ENCODE peak calls at places on chromosomes 13 and 19, in ten cellular contexts. One of them, this sample, is unnamed.

GRCh38 chr19:27775395-27775794 is 1437.6 kb downstream of the UQCRFS1 start:
- DNase-seq in A549: no peak
- DNase-seq in activated CD8-positive, alpha-beta T cell treated with anti-CD3 and anti-CD28 coated beads, Interleukin-2, amount 10 ng/mL, durations not matched to agents 7 days and 5 days: no peak
- DNase-seq in foreskin keratinocyte: no peak
- DNase-seq in ascending aorta: no peak
- DNase-seq in stimulated activated CD8-positive, alpha-beta memory T cell treated with anti-CD3 and anti-CD28 coated beads, Interleukin-15, amount 100 ng/mL, for 24 hours: no peak
- DNase-seq in Kasumi-1: no peak
- DNase-seq in Calu3: no peak
- DNase-seq in AG04450: no peak
- DNase-seq in fibroblast of pulmonary artery: no peak
- DNase-seq in this sample: no peak

GRCh38 chr19:12858041-12858928 is 20.0 kb downstream of the MAST1 start:
- DNase-seq in AG04450: no peak
- DNase-seq in stimulated activated CD8-positive, alpha-beta memory T cell treated with anti-CD3 and anti-CD28 coated beads, Interleukin-15, amount 100 ng/mL, for 24 hours: no peak
- DNase-seq in foreskin keratinocyte: no peak
- DNase-seq in ascending aorta: no peak
- DNase-seq in Calu3: no peak
- DNase-seq in A549: no peak
- DNase-seq in activated CD8-positive, alpha-beta T cell treated with anti-CD3 and anti-CD28 coated beads, Interleukin-2, amount 10 ng/mL, durations not matched to agents 7 days and 5 days: no peak
- DNase-seq in fibroblast of pulmonary artery: no peak
- DNase-seq in Kasumi-1: no peak
- DNase-seq in this sample: no peak

GRCh38 chr19:46000497-46001246 is 5.4 kb downstream of the CCDC61 start:
- DNase-seq in AG04450: no peak
- DNase-seq in fibroblast of pulmonary artery: no peak
- DNase-seq in foreskin keratinocyte: no peak
- DNase-seq in A549: no peak
- DNase-seq in activated CD8-positive, alpha-beta T cell treated with anti-CD3 and anti-CD28 coated beads, Interleukin-2, amount 10 ng/mL, durations not matched to agents 7 days and 5 days: peak
- DNase-seq in stimulated activated CD8-positive, alpha-beta memory T cell treated with anti-CD3 and anti-CD28 coated beads, Interleukin-15, amount 100 ng/mL, for 24 hours: no peak
- DNase-seq in Kasumi-1: no peak
- DNase-seq in Calu3: no peak
- DNase-seq in ascending aorta: no peak
- DNase-seq in this sample: no peak

GRCh38 chr19:6276447-6276846 is 3.3 kb downstream of the MLLT1 start:
- DNase-seq in fibroblast of pulmonary artery: peak
- DNase-seq in activated CD8-positive, alpha-beta T cell treated with anti-CD3 and anti-CD28 coated beads, Interleukin-2, amount 10 ng/mL, durations not matched to agents 7 days and 5 days: no peak
- DNase-seq in Calu3: no peak
- DNase-seq in ascending aorta: peak
- DNase-seq in AG04450: no peak
- DNase-seq in A549: no peak
- DNase-seq in Kasumi-1: no peak
- DNase-seq in foreskin keratinocyte: no peak
- DNase-seq in stimulated activated CD8-positive, alpha-beta memory T cell treated with anti-CD3 and anti-CD28 coated beads, Interleukin-15, amount 100 ng/mL, for 24 hours: no peak
- DNase-seq in this sample: peak

GRCh38 chr13:41411536-41411935 is 45.8 kb upstream of the RGCC start:
- DNase-seq in activated CD8-positive, alpha-beta T cell treated with anti-CD3 and anti-CD28 coated beads, Interleukin-2, amount 10 ng/mL, durations not matched to agents 7 days and 5 days: no peak
- DNase-seq in ascending aorta: no peak
- DNase-seq in foreskin keratinocyte: no peak
- DNase-seq in stimulated activated CD8-positive, alpha-beta memory T cell treated with anti-CD3 and anti-CD28 coated beads, Interleukin-15, amount 100 ng/mL, for 24 hours: no peak
- DNase-seq in Calu3: peak
- DNase-seq in Kasumi-1: peak
- DNase-seq in fibroblast of pulmonary artery: peak
- DNase-seq in A549: no peak
- DNase-seq in AG04450: peak
- DNase-seq in this sample: peak

GRCh38 chr13:80235559-80236296 is 105.2 kb downstream of the SPRY2 start:
- DNase-seq in ascending aorta: no peak
- DNase-seq in activated CD8-positive, alpha-beta T cell treated with anti-CD3 and anti-CD28 coated beads, Interleukin-2, amount 10 ng/mL, durations not matched to agents 7 days and 5 days: no peak
- DNase-seq in Calu3: peak
- DNase-seq in Kasumi-1: no peak
- DNase-seq in AG04450: no peak
- DNase-seq in stimulated activated CD8-positive, alpha-beta memory T cell treated with anti-CD3 and anti-CD28 coated beads, Interleukin-15, amount 100 ng/mL, for 24 hours: no peak
- DNase-seq in A549: no peak
- DNase-seq in foreskin keratinocyte: peak
- DNase-seq in fibroblast of pulmonary artery: peak
- DNase-seq in this sample: no peak

GRCh38 chr19:7550987-7551761 is 15.7 kb downstream of the PNPLA6 start:
- DNase-seq in foreskin keratinocyte: no peak
- DNase-seq in AG04450: no peak
- DNase-seq in activated CD8-positive, alpha-beta T cell treated with anti-CD3 and anti-CD28 coated beads, Interleukin-2, amount 10 ng/mL, durations not matched to agents 7 days and 5 days: peak
- DNase-seq in ascending aorta: peak
- DNase-seq in Calu3: no peak
- DNase-seq in fibroblast of pulmonary artery: peak
- DNase-seq in A549: no peak
- DNase-seq in stimulated activated CD8-positive, alpha-beta memory T cell treated with anti-CD3 and anti-CD28 coated beads, Interleukin-15, amount 100 ng/mL, for 24 hours: no peak
- DNase-seq in Kasumi-1: peak
- DNase-seq in this sample: peak

GRCh38 chr13:27578121-27579030 is 42.0 kb downstream of the LNX2 start:
- DNase-seq in A549: peak
- DNase-seq in activated CD8-positive, alpha-beta T cell treated with anti-CD3 and anti-CD28 coated beads, Interleukin-2, amount 10 ng/mL, durations not matched to agents 7 days and 5 days: no peak
- DNase-seq in AG04450: no peak
- DNase-seq in stimulated activated CD8-positive, alpha-beta memory T cell treated with anti-CD3 and anti-CD28 coated beads, Interleukin-15, amount 100 ng/mL, for 24 hours: no peak
- DNase-seq in Calu3: no peak
- DNase-seq in ascending aorta: no peak
- DNase-seq in fibroblast of pulmonary artery: peak
- DNase-seq in foreskin keratinocyte: peak
- DNase-seq in Kasumi-1: no peak
- DNase-seq in this sample: no peak

GRCh38 chr19:36483653-36484052 is 5.7 kb downstream of the ZNF566 start:
- DNase-seq in foreskin keratinocyte: no peak
- DNase-seq in Calu3: no peak
- DNase-seq in AG04450: no peak
- DNase-seq in fibroblast of pulmonary artery: no peak
- DNase-seq in A549: no peak
- DNase-seq in ascending aorta: no peak
- DNase-seq in Kasumi-1: peak
- DNase-seq in stimulated activated CD8-positive, alpha-beta memory T cell treated with anti-CD3 and anti-CD28 coated beads, Interleukin-15, amount 100 ng/mL, for 24 hours: no peak
- DNase-seq in activated CD8-positive, alpha-beta T cell treated with anti-CD3 and anti-CD28 coated beads, Interleukin-2, amount 10 ng/mL, durations not matched to agents 7 days and 5 days: no peak
- DNase-seq in this sample: peak

GRCh38 chr19:34474233-34474989 is 7.1 kb upstream of the WTIP start:
- DNase-seq in stimulated activated CD8-positive, alpha-beta memory T cell treated with anti-CD3 and anti-CD28 coated beads, Interleukin-15, amount 100 ng/mL, for 24 hours: no peak
- DNase-seq in fibroblast of pulmonary artery: peak
- DNase-seq in ascending aorta: no peak
- DNase-seq in Kasumi-1: no peak
- DNase-seq in AG04450: no peak
- DNase-seq in activated CD8-positive, alpha-beta T cell treated with anti-CD3 and anti-CD28 coated beads, Interleukin-2, amount 10 ng/mL, durations not matched to agents 7 days and 5 days: no peak
- DNase-seq in foreskin keratinocyte: no peak
- DNase-seq in A549: no peak
- DNase-seq in Calu3: no peak
- DNase-seq in this sample: no peak

GRCh38 chr13:75186384-75186783 is 295.6 kb downstream of the TBC1D4 start:
- DNase-seq in A549: no peak
- DNase-seq in AG04450: no peak
- DNase-seq in ascending aorta: no peak
- DNase-seq in fibroblast of pulmonary artery: peak
- DNase-seq in foreskin keratinocyte: no peak
- DNase-seq in Calu3: no peak
- DNase-seq in activated CD8-positive, alpha-beta T cell treated with anti-CD3 and anti-CD28 coated beads, Interleukin-2, amount 10 ng/mL, durations not matched to agents 7 days and 5 days: no peak
- DNase-seq in Kasumi-1: no peak
- DNase-seq in stimulated activated CD8-positive, alpha-beta memory T cell treated with anti-CD3 and anti-CD28 coated beads, Interleukin-15, amount 100 ng/mL, for 24 hours: no peak
- DNase-seq in this sample: no peak

GRCh38 chr13:71677114-71677513 is 189.9 kb downstream of the DACH1 start:
- DNase-seq in A549: no peak
- DNase-seq in stimulated activated CD8-positive, alpha-beta memory T cell treated with anti-CD3 and anti-CD28 coated beads, Interleukin-15, amount 100 ng/mL, for 24 hours: no peak
- DNase-seq in fibroblast of pulmonary artery: no peak
- DNase-seq in ascending aorta: no peak
- DNase-seq in foreskin keratinocyte: no peak
- DNase-seq in AG04450: no peak
- DNase-seq in Kasumi-1: no peak
- DNase-seq in Calu3: no peak
- DNase-seq in activated CD8-positive, alpha-beta T cell treated with anti-CD3 and anti-CD28 coated beads, Interleukin-2, amount 10 ng/mL, durations not matched to agents 7 days and 5 days: no peak
- DNase-seq in this sample: no peak

GRCh38 chr19:12828494-12828893 is 5.9 kb downstream of the RTBDN start:
- DNase-seq in A549: no peak
- DNase-seq in activated CD8-positive, alpha-beta T cell treated with anti-CD3 and anti-CD28 coated beads, Interleukin-2, amount 10 ng/mL, durations not matched to agents 7 days and 5 days: peak
- DNase-seq in foreskin keratinocyte: no peak
- DNase-seq in ascending aorta: no peak
- DNase-seq in fibroblast of pulmonary artery: peak
- DNase-seq in Calu3: peak
- DNase-seq in stimulated activated CD8-positive, alpha-beta memory T cell treated with anti-CD3 and anti-CD28 coated beads, Interleukin-15, amount 100 ng/mL, for 24 hours: no peak
- DNase-seq in Kasumi-1: peak
- DNase-seq in AG04450: no peak
- DNase-seq in this sample: peak

GRCh38 chr13:52845766-52846566 is 2.5 kb downstream of the PCDH8 start:
- DNase-seq in A549: no peak
- DNase-seq in fibroblast of pulmonary artery: peak
- DNase-seq in activated CD8-positive, alpha-beta T cell treated with anti-CD3 and anti-CD28 coated beads, Interleukin-2, amount 10 ng/mL, durations not matched to agents 7 days and 5 days: peak
- DNase-seq in AG04450: no peak
- DNase-seq in Kasumi-1: no peak
- DNase-seq in Calu3: no peak
- DNase-seq in stimulated activated CD8-positive, alpha-beta memory T cell treated with anti-CD3 and anti-CD28 coated beads, Interleukin-15, amount 100 ng/mL, for 24 hours: no peak
- DNase-seq in ascending aorta: no peak
- DNase-seq in foreskin keratinocyte: no peak
- DNase-seq in this sample: no peak

GRCh38 chr19:33982706-33983105 is 186.0 kb downstream of the KCTD15 start:
- DNase-seq in Kasumi-1: no peak
- DNase-seq in activated CD8-positive, alpha-beta T cell treated with anti-CD3 and anti-CD28 coated beads, Interleukin-2, amount 10 ng/mL, durations not matched to agents 7 days and 5 days: no peak
- DNase-seq in Calu3: no peak
- DNase-seq in fibroblast of pulmonary artery: no peak
- DNase-seq in A549: no peak
- DNase-seq in stimulated activated CD8-positive, alpha-beta memory T cell treated with anti-CD3 and anti-CD28 coated beads, Interleukin-15, amount 100 ng/mL, for 24 hours: no peak
- DNase-seq in ascending aorta: no peak
- DNase-seq in foreskin keratinocyte: no peak
- DNase-seq in AG04450: no peak
- DNase-seq in this sample: no peak

GRCh38 chr13:76822691-76823267 is 63.4 kb downstream of the KCTD12 start:
- DNase-seq in foreskin keratinocyte: peak
- DNase-seq in activated CD8-positive, alpha-beta T cell treated with anti-CD3 and anti-CD28 coated beads, Interleukin-2, amount 10 ng/mL, durations not matched to agents 7 days and 5 days: no peak
- DNase-seq in A549: no peak
- DNase-seq in Kasumi-1: peak
- DNase-seq in Calu3: no peak
- DNase-seq in AG04450: no peak
- DNase-seq in ascending aorta: no peak
- DNase-seq in fibroblast of pulmonary artery: peak
- DNase-seq in stimulated activated CD8-positive, alpha-beta memory T cell treated with anti-CD3 and anti-CD28 coated beads, Interleukin-15, amount 100 ng/mL, for 24 hours: no peak
- DNase-seq in this sample: peak

GRCh38 chr13:93502071-93502470 is 275.5 kb downstream of the GPC6 start:
- DNase-seq in Calu3: no peak
- DNase-seq in Kasumi-1: no peak
- DNase-seq in foreskin keratinocyte: no peak
- DNase-seq in stimulated activated CD8-positive, alpha-beta memory T cell treated with anti-CD3 and anti-CD28 coated beads, Interleukin-15, amount 100 ng/mL, for 24 hours: no peak
- DNase-seq in AG04450: no peak
- DNase-seq in activated CD8-positive, alpha-beta T cell treated with anti-CD3 and anti-CD28 coated beads, Interleukin-2, amount 10 ng/mL, durations not matched to agents 7 days and 5 days: no peak
- DNase-seq in ascending aorta: no peak
- DNase-seq in A549: no peak
- DNase-seq in fibroblast of pulmonary artery: no peak
- DNase-seq in this sample: no peak

GRCh38 chr19:7947939-7948338 is 4.5 kb upstream of the TIMM44 start:
- DNase-seq in AG04450: no peak
- DNase-seq in A549: no peak
- DNase-seq in Kasumi-1: no peak
- DNase-seq in Calu3: no peak
- DNase-seq in activated CD8-positive, alpha-beta T cell treated with anti-CD3 and anti-CD28 coated beads, Interleukin-2, amount 10 ng/mL, durations not matched to agents 7 days and 5 days: no peak
- DNase-seq in foreskin keratinocyte: peak
- DNase-seq in ascending aorta: no peak
- DNase-seq in stimulated activated CD8-positive, alpha-beta memory T cell treated with anti-CD3 and anti-CD28 coated beads, Interleukin-15, amount 100 ng/mL, for 24 hours: no peak
- DNase-seq in fibroblast of pulmonary artery: peak
- DNase-seq in this sample: no peak

GRCh38 chr19:13154911-13155471 is 4.8 kb downstream of the IER2 start:
- DNase-seq in AG04450: no peak
- DNase-seq in Calu3: peak
- DNase-seq in Kasumi-1: peak
- DNase-seq in A549: no peak
- DNase-seq in fibroblast of pulmonary artery: peak
- DNase-seq in ascending aorta: peak
- DNase-seq in stimulated activated CD8-positive, alpha-beta memory T cell treated with anti-CD3 and anti-CD28 coated beads, Interleukin-15, amount 100 ng/mL, for 24 hours: no peak
- DNase-seq in activated CD8-positive, alpha-beta T cell treated with anti-CD3 and anti-CD28 coated beads, Interleukin-2, amount 10 ng/mL, durations not matched to agents 7 days and 5 days: peak
- DNase-seq in foreskin keratinocyte: no peak
- DNase-seq in this sample: peak

GRCh38 chr13:73938375-73939070 is 195.7 kb downstream of the KLF12 start:
- DNase-seq in stimulated activated CD8-positive, alpha-beta memory T cell treated with anti-CD3 and anti-CD28 coated beads, Interleukin-15, amount 100 ng/mL, for 24 hours: no peak
- DNase-seq in foreskin keratinocyte: peak
- DNase-seq in Kasumi-1: no peak
- DNase-seq in AG04450: peak
- DNase-seq in fibroblast of pulmonary artery: peak
- DNase-seq in Calu3: no peak
- DNase-seq in activated CD8-positive, alpha-beta T cell treated with anti-CD3 and anti-CD28 coated beads, Interleukin-2, amount 10 ng/mL, durations not matched to agents 7 days and 5 days: no peak
- DNase-seq in A549: peak
- DNase-seq in ascending aorta: no peak
- DNase-seq in this sample: no peak

GRCh38 chr13:113364933-113365371 is 1.0 kb upstream of the GRTP1 start:
- DNase-seq in Calu3: no peak
- DNase-seq in fibroblast of pulmonary artery: no peak
- DNase-seq in Kasumi-1: no peak
- DNase-seq in A549: no peak
- DNase-seq in AG04450: no peak
- DNase-seq in foreskin keratinocyte: no peak
- DNase-seq in activated CD8-positive, alpha-beta T cell treated with anti-CD3 and anti-CD28 coated beads, Interleukin-2, amount 10 ng/mL, durations not matched to agents 7 days and 5 days: no peak
- DNase-seq in stimulated activated CD8-positive, alpha-beta memory T cell treated with anti-CD3 and anti-CD28 coated beads, Interleukin-15, amount 100 ng/mL, for 24 hours: no peak
- DNase-seq in ascending aorta: peak
- DNase-seq in this sample: no peak

GRCh38 chr13:113152894-113153809 is 5.3 kb upstream of the PROZ start:
- DNase-seq in fibroblast of pulmonary artery: peak
- DNase-seq in foreskin keratinocyte: peak
- DNase-seq in Kasumi-1: no peak
- DNase-seq in AG04450: no peak
- DNase-seq in A549: no peak
- DNase-seq in activated CD8-positive, alpha-beta T cell treated with anti-CD3 and anti-CD28 coated beads, Interleukin-2, amount 10 ng/mL, durations not matched to agents 7 days and 5 days: no peak
- DNase-seq in stimulated activated CD8-positive, alpha-beta memory T cell treated with anti-CD3 and anti-CD28 coated beads, Interleukin-15, amount 100 ng/mL, for 24 hours: no peak
- DNase-seq in ascending aorta: peak
- DNase-seq in Calu3: peak
- DNase-seq in this sample: no peak

GRCh38 chr13:78586706-78587105 is 16.6 kb downstream of the POU4F1 start:
- DNase-seq in foreskin keratinocyte: no peak
- DNase-seq in stimulated activated CD8-positive, alpha-beta memory T cell treated with anti-CD3 and anti-CD28 coated beads, Interleukin-15, amount 100 ng/mL, for 24 hours: no peak
- DNase-seq in AG04450: no peak
- DNase-seq in Kasumi-1: no peak
- DNase-seq in Calu3: no peak
- DNase-seq in activated CD8-positive, alpha-beta T cell treated with anti-CD3 and anti-CD28 coated beads, Interleukin-2, amount 10 ng/mL, durations not matched to agents 7 days and 5 days: no peak
- DNase-seq in A549: no peak
- DNase-seq in ascending aorta: no peak
- DNase-seq in fibroblast of pulmonary artery: no peak
- DNase-seq in this sample: peak